ENCODE peak calls at places on chromosomes 2 and 18, in six cellular contexts. I is endothelial cell; B is stimulated activated CD8-positive, alpha-beta memory T cell treated with anti-CD3 and anti-CD28 coated beads, Interleukin-4, amount 100 ng/mL, for 24 hours; V is activated T-helper 1 cell treated with anti-CD3 and anti-CD28 coated beads, Interleukin-2, amount 50 U/mL, for 16 hours; Z is GM12891; E is hepatocyte. A is an unnamed sample.

GRCh38 chr2:236607471-236608307 is 38.1 kb downstream of the ACKR3 start:
- DNase-seq in E (peak), I (no peak), B (no peak), V (no peak), Z (no peak), A (no peak)

GRCh38 chr18:392926-393325 is 107.6 kb downstream of the COLEC12 start:
- DNase-seq in B (no peak), Z (no peak), E (no peak), I (no peak), V (no peak), A (no peak)

GRCh38 chr2:44994377-44994776 is 14.9 kb downstream of the SIX2 start:
- DNase-seq in V (no peak), B (no peak), Z (no peak), I (no peak), E (no peak), A (no peak)

GRCh38 chr2:42009657-42010580 is 37.9 kb upstream of the PKDCC start:
- DNase-seq in E (no peak), I (no peak), Z (no peak), V (no peak), B (no peak), A (no peak)

GRCh38 chr2:238939074-238939473 is 91.2 kb downstream of the TWIST2 start:
- DNase-seq in B (no peak), I (no peak), E (no peak), V (no peak), Z (no peak), A (no peak)

GRCh38 chr18:79598885-79599175 is 80.8 kb upstream of the CTDP1 start:
- DNase-seq in I (no peak), B (no peak), V (no peak), Z (no peak), E (no peak), A (no peak)

GRCh38 chr2:136639651-136640050 is 125.7 kb upstream of the THSD7B start:
- DNase-seq in E (no peak), I (no peak), B (no peak), V (no peak), Z (no peak), A (no peak)

GRCh38 chr18:50663626-50664441 is 103.9 kb downstream of the MAPK4 start:
- DNase-seq in E (no peak), V (no peak), I (no peak), Z (no peak), B (no peak), A (no peak)

GRCh38 chr2:203808041-203808750 is 59.4 kb upstream of the CTLA4 start:
- DNase-seq in B (no peak), E (no peak), V (no peak), Z (no peak), I (no peak), A (no peak)

GRCh38 chr2:65918760-65919187 is 486.4 kb upstream of the SPRED2 start:
- DNase-seq in Z (no peak), B (no peak), E (peak), I (no peak), V (no peak), A (no peak)

GRCh38 chr18:68456985-68457384 is 257.9 kb downstream of the TMX3 start:
- DNase-seq in B (no peak), E (no peak), Z (no peak), I (no peak), V (no peak), A (no peak)

GRCh38 chr2:200472853-200473464 is 36.9 kb downstream of the KCTD18 start:
- DNase-seq in Z (no peak), I (no peak), B (no peak), E (no peak), V (no peak), A (no peak)

GRCh38 chr2:144914113-144914512 is 394.2 kb upstream of the ZEB2 start:
- DNase-seq in Z (no peak), E (no peak), V (no peak), B (no peak), I (no peak), A (no peak)

GRCh38 chr2:70123051-70123828 is 36.0 kb downstream of the PCBP1 start:
- DNase-seq in Z (no peak), E (peak), I (no peak), V (no peak), B (no peak), A (no peak)

GRCh38 chr2:96917008-96917575 is 47.2 kb upstream of the SEMA4C start:
- DNase-seq in Z (no peak), E (no peak), V (no peak), B (no peak), I (no peak), A (no peak)

GRCh38 chr2:189369566-189369965 is 71.7 kb upstream of the WDR75 start:
- DNase-seq in Z (no peak), I (no peak), E (no peak), V (no peak), B (no peak), A (no peak)

GRCh38 chr18:8966819-8967218 is 135.7 kb upstream of the NDUFV2 start:
- DNase-seq in B (no peak), E (no peak), I (no peak), Z (no peak), V (no peak), A (no peak)

GRCh38 chr2:46275995-46276394 is 21.2 kb upstream of the EPAS1 start:
- DNase-seq in E (no peak), I (no peak), V (no peak), B (no peak), Z (no peak), A (peak)

GRCh38 chr18:55069497-55069896 is 110.2 kb upstream of the CCDC68 start:
- DNase-seq in E (no peak), V (no peak), I (no peak), B (no peak), Z (no peak), A (no peak)

GRCh38 chr2:85394256-85394655 is 15.9 kb downstream of the CAPG start:
- DNase-seq in V (no peak), E (no peak), I (no peak), Z (no peak), B (no peak), A (no peak)

GRCh38 chr2:55916473-55917049 is 7.0 kb downstream of the EFEMP1 start:
- DNase-seq in B (no peak), V (no peak), Z (no peak), E (no peak), I (no peak), A (no peak)

GRCh38 chr18:25503567-25504081 is 151.7 kb upstream of the ZNF521 start:
- DNase-seq in I (peak), Z (no peak), E (peak), B (no peak), V (no peak), A (no peak)

GRCh38 chr2:174833737-174834136 is 69.5 kb upstream of the CHRNA1 start:
- DNase-seq in V (no peak), Z (no peak), E (no peak), B (no peak), I (no peak), A (no peak)

GRCh38 chr2:23028106-23028505 is 356.9 kb upstream of the KLHL29 start:
- DNase-seq in B (no peak), E (peak), V (no peak), Z (no peak), I (no peak), A (no peak)

GRCh38 chr18:72811047-72811446 is 56.7 kb downstream of the NETO1 start:
- DNase-seq in B (no peak), V (no peak), Z (no peak), I (no peak), E (no peak), A (no peak)

GRCh38 chr2:224982910-224983688 is 59.2 kb downstream of the DOCK10 start:
- DNase-seq in I (no peak), B (no peak), V (no peak), E (peak), Z (no peak), A (no peak)

GRCh38 chr2:211033765-211034164 is 477.4 kb downstream of the CPS1 start:
- DNase-seq in Z (no peak), E (peak), V (no peak), I (no peak), B (no peak), A (no peak)

GRCh38 chr2:99573624-99574251 is 83.9 kb upstream of the REV1 start:
- DNase-seq in E (no peak), V (no peak), B (no peak), I (no peak), Z (no peak), A (no peak)

GRCh38 chr2:9770006-9770307 is 73.3 kb upstream of the TAF1B start:
- DNase-seq in V (no peak), E (no peak), B (no peak), I (no peak), Z (no peak), A (no peak)

GRCh38 chr2:142880275-142880674 is 2.8 kb downstream of the KYNU start:
- DNase-seq in I (no peak), E (no peak), B (no peak), Z (no peak), V (no peak), A (no peak)

GRCh38 chr2:9336534-9337354 is 86.6 kb downstream of the ITGB1BP1 start:
- DNase-seq in E (peak), Z (no peak), V (no peak), I (no peak), B (no peak), A (no peak)

GRCh38 chr2:217975626-217976025 is 27.2 kb downstream of the TNS1 start:
- DNase-seq in B (no peak), I (no peak), Z (no peak), V (no peak), E (no peak), A (no peak)

GRCh38 chr2:58606799-58607198 is 365.7 kb upstream of the FANCL start:
- DNase-seq in V (no peak), E (no peak), Z (no peak), B (no peak), I (no peak), A (no peak)

GRCh38 chr2:231038483-231039293 is 1.4 kb downstream of the C2orf72 start:
- DNase-seq in Z (no peak), I (no peak), E (no peak), V (no peak), B (no peak), A (no peak)

GRCh38 chr2:146981921-146982320 is 862.9 kb upstream of the ACVR2A start:
- DNase-seq in Z (no peak), V (no peak), I (no peak), B (no peak), E (no peak), A (no peak)

A was measured in activated gamma-delta T cell.